ENCODE peak calls at places on chromosome 15, in nine cellular contexts. One of them, this sample, is unnamed.
A peak's percentile ranks its signal among the peaks of the same experiment; 100 is the strongest.

GRCh38 chr15:72516734-72517133 is 42.6 kb downstream of the ARIH1 start:
- DNase-seq in cardiac muscle cell: no peak
- DNase-seq in breast epithelium: no peak
- DNase-seq in tibial nerve: no peak
- DNase-seq in thoracic aorta: no peak
- DNase-seq in heart right ventricle: no peak
- DNase-seq in RWPE2: no peak
- DNase-seq in HCT116: no peak
- DNase-seq in ovary: no peak
- DNase-seq in this sample: no peak

GRCh38 chr15:38536201-38536676 is 28.4 kb downstream of the RASGRP1 start:
- DNase-seq in RWPE2: no peak
- DNase-seq in breast epithelium: no peak
- DNase-seq in ovary: no peak
- DNase-seq in thoracic aorta: no peak
- DNase-seq in cardiac muscle cell: peak; percentile 93
- DNase-seq in tibial nerve: no peak
- DNase-seq in heart right ventricle: no peak
- DNase-seq in HCT116: no peak
- DNase-seq in this sample: peak; percentile 65

GRCh38 chr15:29821416-29822099 is 710 bp downstream of the TJP1 start:
- DNase-seq in thoracic aorta: no peak
- DNase-seq in RWPE2: peak; percentile 94
- DNase-seq in breast epithelium: peak; percentile 69
- DNase-seq in ovary: peak; percentile 66
- DNase-seq in cardiac muscle cell: peak; percentile 74
- DNase-seq in heart right ventricle: peak; percentile 83
- DNase-seq in HCT116: peak; percentile 70
- DNase-seq in tibial nerve: peak; percentile 41
- DNase-seq in this sample: no peak

GRCh38 chr15:76234337-76234889 is 76.9 kb downstream of the ETFA start:
- DNase-seq in RWPE2: no peak
- DNase-seq in tibial nerve: no peak
- DNase-seq in ovary: no peak
- DNase-seq in heart right ventricle: no peak
- DNase-seq in breast epithelium: no peak
- DNase-seq in HCT116: no peak
- DNase-seq in cardiac muscle cell: no peak
- DNase-seq in thoracic aorta: no peak
- DNase-seq in this sample: no peak

GRCh38 chr15:55915221-55915620 is 78.2 kb downstream of the NEDD4 start:
- DNase-seq in HCT116: no peak
- DNase-seq in tibial nerve: no peak
- DNase-seq in heart right ventricle: no peak
- DNase-seq in thoracic aorta: no peak
- DNase-seq in cardiac muscle cell: peak; percentile 47
- DNase-seq in ovary: no peak
- DNase-seq in breast epithelium: no peak
- DNase-seq in RWPE2: no peak
- DNase-seq in this sample: no peak

GRCh38 chr15:41263891-41264351 is 32.9 kb downstream of the CHP1 start:
- DNase-seq in HCT116: no peak
- DNase-seq in heart right ventricle: no peak
- DNase-seq in ovary: no peak
- DNase-seq in RWPE2: no peak
- DNase-seq in breast epithelium: no peak
- DNase-seq in cardiac muscle cell: peak; percentile 81
- DNase-seq in thoracic aorta: no peak
- DNase-seq in tibial nerve: no peak
- DNase-seq in this sample: no peak

GRCh38 chr15:96350321-96350720 is 19.8 kb downstream of the NR2F2 start:
- DNase-seq in breast epithelium: no peak
- DNase-seq in heart right ventricle: no peak
- DNase-seq in HCT116: no peak
- DNase-seq in ovary: no peak
- DNase-seq in thoracic aorta: no peak
- DNase-seq in RWPE2: no peak
- DNase-seq in tibial nerve: no peak
- DNase-seq in cardiac muscle cell: no peak
- DNase-seq in this sample: no peak

GRCh38 chr15:65957451-65957850 is 88.2 kb downstream of the RAB11A start:
- DNase-seq in tibial nerve: no peak
- DNase-seq in RWPE2: no peak
- DNase-seq in ovary: no peak
- DNase-seq in breast epithelium: no peak
- DNase-seq in thoracic aorta: no peak
- DNase-seq in HCT116: no peak
- DNase-seq in cardiac muscle cell: no peak
- DNase-seq in heart right ventricle: no peak
- DNase-seq in this sample: no peak

GRCh38 chr15:96122077-96123027 is 208.1 kb upstream of the NR2F2 start:
- DNase-seq in tibial nerve: no peak
- DNase-seq in thoracic aorta: no peak
- DNase-seq in HCT116: peak; percentile 41
- DNase-seq in cardiac muscle cell: no peak
- DNase-seq in RWPE2: no peak
- DNase-seq in breast epithelium: no peak
- DNase-seq in heart right ventricle: no peak
- DNase-seq in ovary: no peak
- DNase-seq in this sample: no peak

GRCh38 chr15:100899601-100900000 is 19.6 kb upstream of the LRRK1 start:
- DNase-seq in tibial nerve: no peak
- DNase-seq in HCT116: no peak
- DNase-seq in ovary: no peak
- DNase-seq in heart right ventricle: no peak
- DNase-seq in breast epithelium: no peak
- DNase-seq in cardiac muscle cell: no peak
- DNase-seq in RWPE2: no peak
- DNase-seq in thoracic aorta: no peak
- DNase-seq in this sample: no peak

GRCh38 chr15:100901702-100902435 is 17.3 kb upstream of the LRRK1 start:
- DNase-seq in tibial nerve: no peak
- DNase-seq in ovary: peak; percentile 55
- DNase-seq in thoracic aorta: no peak
- DNase-seq in RWPE2: peak; percentile 68
- DNase-seq in breast epithelium: no peak
- DNase-seq in cardiac muscle cell: peak; percentile 43
- DNase-seq in HCT116: no peak
- DNase-seq in heart right ventricle: no peak
- DNase-seq in this sample: peak; percentile 61

GRCh38 chr15:100900136-100900894 is 18.8 kb upstream of the LRRK1 start:
- DNase-seq in RWPE2: peak; percentile 73
- DNase-seq in heart right ventricle: no peak
- DNase-seq in breast epithelium: no peak
- DNase-seq in HCT116: no peak
- DNase-seq in thoracic aorta: no peak
- DNase-seq in cardiac muscle cell: no peak
- DNase-seq in ovary: peak; percentile 42
- DNase-seq in tibial nerve: no peak
- DNase-seq in this sample: no peak

GRCh38 chr15:100901296-100901695 is 17.9 kb upstream of the LRRK1 start:
- DNase-seq in thoracic aorta: no peak
- DNase-seq in breast epithelium: no peak
- DNase-seq in ovary: no peak
- DNase-seq in cardiac muscle cell: no peak
- DNase-seq in tibial nerve: no peak
- DNase-seq in heart right ventricle: no peak
- DNase-seq in RWPE2: peak; percentile 43
- DNase-seq in HCT116: no peak
- DNase-seq in this sample: peak; percentile 53

GRCh38 chr15:100900895-100901169 is 18.3 kb upstream of the LRRK1 start:
- DNase-seq in RWPE2: no peak
- DNase-seq in ovary: no peak
- DNase-seq in cardiac muscle cell: no peak
- DNase-seq in HCT116: no peak
- DNase-seq in thoracic aorta: no peak
- DNase-seq in tibial nerve: no peak
- DNase-seq in heart right ventricle: no peak
- DNase-seq in breast epithelium: no peak
- DNase-seq in this sample: no peak
- H3K4me3 ChIP-seq in RWPE2: no peak overlapping the region
- H3K4me3 ChIP-seq in ovary: no peak overlapping the region
- H3K4me3 ChIP-seq in cardiac muscle cell: no peak overlapping the region
- H3K4me3 ChIP-seq in HCT116: no peak overlapping the region
- H3K4me3 ChIP-seq in thoracic aorta: no peak overlapping the region
- H3K4me3 ChIP-seq in tibial nerve: no peak overlapping the region
- H3K4me3 ChIP-seq in heart right ventricle: no peak overlapping the region
- H3K4me3 ChIP-seq in breast epithelium: no peak overlapping the region
- H3K4me3 ChIP-seq in this sample: no peak overlapping the region

GRCh38 chr15:60381148-60381788 is 16.5 kb downstream of the ANXA2 start:
- DNase-seq in thoracic aorta: no peak
- DNase-seq in heart right ventricle: no peak
- DNase-seq in tibial nerve: no peak
- DNase-seq in ovary: no peak
- DNase-seq in HCT116: no peak
- DNase-seq in breast epithelium: no peak
- DNase-seq in cardiac muscle cell: peak; percentile 60
- DNase-seq in RWPE2: no peak
- DNase-seq in this sample: no peak

GRCh38 chr15:60384052-60384451 is 13.7 kb downstream of the ANXA2 start:
- DNase-seq in heart right ventricle: no peak
- DNase-seq in cardiac muscle cell: peak; percentile 61
- DNase-seq in HCT116: no peak
- DNase-seq in RWPE2: no peak
- DNase-seq in breast epithelium: no peak
- DNase-seq in ovary: no peak
- DNase-seq in thoracic aorta: no peak
- DNase-seq in tibial nerve: no peak
- DNase-seq in this sample: no peak

GRCh38 chr15:60384526-60385127 is 13.2 kb downstream of the ANXA2 start:
- DNase-seq in thoracic aorta: no peak
- DNase-seq in cardiac muscle cell: no peak
- DNase-seq in breast epithelium: no peak
- DNase-seq in RWPE2: no peak
- DNase-seq in tibial nerve: no peak
- DNase-seq in heart right ventricle: no peak
- DNase-seq in HCT116: no peak
- DNase-seq in ovary: no peak
- DNase-seq in this sample: no peak

GRCh38 chr15:60385620-60386552 is 11.9 kb downstream of the ANXA2 start:
- DNase-seq in ovary: no peak
- DNase-seq in cardiac muscle cell: no peak
- DNase-seq in tibial nerve: no peak
- DNase-seq in thoracic aorta: no peak
- DNase-seq in RWPE2: no peak
- DNase-seq in breast epithelium: no peak
- DNase-seq in HCT116: no peak
- DNase-seq in heart right ventricle: no peak
- DNase-seq in this sample: no peak

DNA sequence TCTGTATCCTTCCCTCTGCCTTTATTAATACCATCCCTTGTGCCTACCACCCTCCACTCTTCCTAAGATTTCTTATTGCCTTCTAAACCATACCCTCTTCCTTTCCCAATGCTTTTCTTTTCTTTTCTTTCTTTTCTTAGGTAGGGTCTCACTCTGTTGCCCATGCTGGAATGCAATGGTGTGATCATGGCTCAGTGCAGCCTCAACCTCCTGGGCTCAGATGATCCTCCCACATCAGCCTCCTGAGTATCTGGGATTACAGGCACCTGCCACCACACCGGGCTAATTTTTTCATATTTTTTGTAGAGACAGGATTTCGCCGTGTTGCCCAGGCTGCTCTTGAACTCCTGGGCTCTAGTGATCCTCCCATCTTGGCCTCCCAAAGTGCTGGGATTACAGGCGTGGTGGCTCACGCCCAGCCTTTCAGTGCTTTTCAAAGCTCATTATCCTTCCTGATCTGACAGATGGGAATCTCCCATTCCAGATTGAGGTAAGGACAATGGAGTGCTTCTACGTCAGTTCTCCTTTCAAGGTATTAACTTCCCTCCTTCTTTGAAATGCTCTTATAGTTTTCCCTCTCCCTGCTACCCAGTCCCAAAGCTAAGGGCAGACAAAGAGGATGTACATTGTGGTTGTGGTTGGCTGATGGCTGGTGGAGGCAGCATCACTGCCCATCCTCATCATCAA is 14.6 kb downstream of the ANXA2 start:
- DNase-seq in cardiac muscle cell: no peak
- DNase-seq in breast epithelium: no peak
- DNase-seq in HCT116: no peak
- DNase-seq in thoracic aorta: no peak
- DNase-seq in tibial nerve: no peak
- DNase-seq in ovary: no peak
- DNase-seq in RWPE2: no peak
- DNase-seq in heart right ventricle: no peak
- DNase-seq in this sample: no peak
- H3K4me1 ChIP-seq in cardiac muscle cell: peaks cover 11% of the 10 kb centered on the region
- H3K4me1 ChIP-seq in breast epithelium: peaks cover 27% of the 10 kb centered on the region
- H3K4me1 ChIP-seq in HCT116: peaks cover 63% of the 10 kb centered on the region
- H3K4me1 ChIP-seq in thoracic aorta: peaks cover 37% of the 10 kb centered on the region
- H3K4me1 ChIP-seq in tibial nerve: peaks cover 99% of the 10 kb centered on the region
- H3K4me1 ChIP-seq in ovary: no peaks in the 10 kb centered on the region
- H3K4me1 ChIP-seq in RWPE2: peaks cover 100% of the 10 kb centered on the region
- H3K4me1 ChIP-seq in heart right ventricle: peaks cover 30% of the 10 kb centered on the region
- H3K4me1 ChIP-seq in this sample: peaks cover 75% of the 10 kb centered on the region

GRCh38 chr15:67321352-67321751 is 66.8 kb downstream of the IQCH start:
- DNase-seq in ovary: no peak
- DNase-seq in heart right ventricle: no peak
- DNase-seq in HCT116: no peak
- DNase-seq in cardiac muscle cell: no peak
- DNase-seq in breast epithelium: no peak
- DNase-seq in tibial nerve: no peak
- DNase-seq in RWPE2: no peak
- DNase-seq in thoracic aorta: no peak
- DNase-seq in this sample: no peak
- TF ChIP-seq CTCF in ovary: no peak
- TF ChIP-seq CTCF in heart right ventricle: no peak
- TF ChIP-seq CTCF in HCT116: no peak
- TF ChIP-seq CTCF in cardiac muscle cell: no peak
- TF ChIP-seq CTCF in breast epithelium: no peak
- TF ChIP-seq CTCF in tibial nerve: no peak
- TF ChIP-seq CTCF in RWPE2: no peak
- TF ChIP-seq CTCF in thoracic aorta: no peak
- TF ChIP-seq CTCF in this sample: no peak

GRCh38 chr15:45458746-45459403 is 63.7 kb downstream of the SLC30A4 start:
- DNase-seq in heart right ventricle: peak; percentile 74
- DNase-seq in breast epithelium: peak; percentile 75
- DNase-seq in cardiac muscle cell: peak; percentile 56
- DNase-seq in HCT116: no peak
- DNase-seq in ovary: peak; percentile 69
- DNase-seq in tibial nerve: peak; percentile 63
- DNase-seq in thoracic aorta: no peak
- DNase-seq in RWPE2: no peak
- DNase-seq in this sample: no peak

GRCh38 chr15:45454825-45455224 is 67.7 kb downstream of the SLC30A4 start:
- DNase-seq in cardiac muscle cell: peak; percentile 96
- DNase-seq in ovary: peak; percentile 53
- DNase-seq in HCT116: peak; percentile 73
- DNase-seq in tibial nerve: peak; percentile 34
- DNase-seq in heart right ventricle: peak; percentile 53
- DNase-seq in RWPE2: peak; percentile 94
- DNase-seq in breast epithelium: peak; percentile 92
- DNase-seq in thoracic aorta: no peak
- DNase-seq in this sample: peak; percentile 77

GRCh38 chr15:45456212-45457106 is 66.1 kb downstream of the SLC30A4 start:
- DNase-seq in heart right ventricle: peak; percentile 30
- DNase-seq in tibial nerve: no peak
- DNase-seq in HCT116: peak; percentile 90
- DNase-seq in cardiac muscle cell: peak; percentile 99
- DNase-seq in thoracic aorta: peak; percentile 31
- DNase-seq in RWPE2: peak; percentile 98
- DNase-seq in breast epithelium: peak; percentile 73
- DNase-seq in ovary: peak; percentile 28
- DNase-seq in this sample: peak; percentile 84

GRCh38 chr15:45457215-45457614 is 65.3 kb downstream of the SLC30A4 start:
- DNase-seq in breast epithelium: no peak
- DNase-seq in ovary: no peak
- DNase-seq in heart right ventricle: no peak
- DNase-seq in HCT116: no peak
- DNase-seq in RWPE2: no peak
- DNase-seq in cardiac muscle cell: no peak
- DNase-seq in tibial nerve: no peak
- DNase-seq in thoracic aorta: no peak
- DNase-seq in this sample: no peak

GRCh38 chr15:45457641-45458539 is 64.7 kb downstream of the SLC30A4 start:
- DNase-seq in breast epithelium: peak; percentile 56
- DNase-seq in RWPE2: no peak
- DNase-seq in HCT116: peak; percentile 79
- DNase-seq in heart right ventricle: peak; percentile 82
- DNase-seq in ovary: peak; percentile 55
- DNase-seq in thoracic aorta: peak; percentile 55
- DNase-seq in cardiac muscle cell: peak; percentile 84
- DNase-seq in tibial nerve: peak; percentile 30
- DNase-seq in this sample: peak; percentile 87
- H3K4me3 ChIP-seq in breast epithelium: peak overlapping the region; percentile 35
- H3K4me3 ChIP-seq in RWPE2: peak overlapping the region; percentile 19
- H3K4me3 ChIP-seq in HCT116: peak overlapping the region; percentile 42
- H3K4me3 ChIP-seq in heart right ventricle: peak overlapping the region; percentile 52
- H3K4me3 ChIP-seq in ovary: peak overlapping the region; percentile 39
- H3K4me3 ChIP-seq in thoracic aorta: peak overlapping the region; percentile 68
- H3K4me3 ChIP-seq in cardiac muscle cell: peak overlapping the region; percentile 28
- H3K4me3 ChIP-seq in tibial nerve: peak overlapping the region; percentile 31
- H3K4me3 ChIP-seq in this sample: peak overlapping the region; percentile 63